ENCODE peak calls at places on chromosome 16, in five cellular contexts. F is gastrocnemius medialis; O is MM.1S; H is tibial artery; N is CD8-positive, alpha-beta memory T cell. A is an unnamed sample. For H3K4me1 and H3K27me3, the result is how much of the 10 kb centered on the place peaks cover.

GRCh38 chr16:56606688-56607618 is 1.4 kb upstream of the MT2A start:
- DNase-seq in O (no peak), F (peak), H (peak), N (no peak), A (no peak)

GRCh38 chr16:87924937-87925670 is 11.2 kb downstream of the CA5A start:
- DNase-seq in H (no peak), F (peak), O (no peak), N (no peak), A (no peak)

GRCh38 chr16:9706217-9706616 is 476.0 kb downstream of the GRIN2A start:
- DNase-seq in H (no peak), F (no peak), N (no peak), O (no peak), A (no peak)

GRCh38 chr16:85107083-85107482 is 5.2 kb downstream of the CIBAR2 start:
- DNase-seq in H (no peak), O (no peak), N (no peak), F (no peak), A (no peak)

GRCh38 chr16:30623558-30624283 is 13.5 kb upstream of the ZNF689 start:
- DNase-seq in N (no peak), O (no peak), H (no peak), F (no peak), A (no peak)

GRCh38 chr16:78740269-78740668 is 640.8 kb downstream of the WWOX start:
- DNase-seq in F (no peak), N (no peak), O (no peak), H (no peak), A (no peak)

GRCh38 chr16:68064791-68065365 is 20.3 kb upstream of the NFATC3 start:
- DNase-seq in O (peak), F (peak), H (peak), N (peak), A (peak)

GRCh38 chr16:16797239-16797638 is 418.3 kb downstream of the NPIPA7 start:
- DNase-seq in F (no peak), O (peak), H (no peak), N (no peak), A (no peak)

GRCh38 chr16:31177136-31177535 is 2.8 kb upstream of the FUS start:
- DNase-seq in F (no peak), H (no peak), O (no peak), N (peak), A (peak)

GRCh38 chr16:82641336-82641984 is 14.7 kb downstream of the CDH13 start:
- DNase-seq in O (peak), H (no peak), N (no peak), F (no peak), A (peak)

GRCh38 chr16:66605177-66605999 is 884 bp downstream of the CMTM3 start:
- DNase-seq in O (no peak), F (no peak), H (peak), N (no peak), A (peak)

GRCh38 chr16:51591480-51591879 is 440.4 kb upstream of the SALL1 start:
- DNase-seq in N (no peak), O (no peak), H (no peak), F (no peak), A (no peak)

GRCh38 chr16:51596247-51596646 is 445.2 kb upstream of the SALL1 start:
- DNase-seq in H (no peak), F (no peak), O (no peak), N (no peak), A (no peak)

GRCh38 chr16:51592013-51592501 is 441.0 kb upstream of the SALL1 start:
- DNase-seq in F (no peak), N (no peak), O (no peak), H (no peak), A (no peak)

GRCh38 chr16:51592535-51592934 is 441.5 kb upstream of the SALL1 start:
- DNase-seq in N (no peak), F (no peak), H (no peak), O (no peak), A (no peak)
- H3K27ac ChIP-seq in N (no peak), F (no peak), H (no peak), O (no peak), A (no peak)

GRCh38 chr16:89823087-89823823 is 5.0 kb upstream of the SPIRE2 start:
- DNase-seq in F (no peak), N (no peak), O (no peak), H (no peak), A (no peak)
- H3K4me1 ChIP-seq in F (under half), N (under half), O (under half), H (under half), A (under half)

GRCh38 chr16:54595636-54596035 is 309.0 kb upstream of the IRX3 start:
- DNase-seq in O (no peak), N (no peak), F (no peak), H (no peak), A (no peak)
- H3K27me3 ChIP-seq in O (under half), N (under half), F (under half), H (under half), A (under half)

GRCh38 chr16:19699472-19699871 is 18.6 kb downstream of the KNOP1 start:
- DNase-seq in N (no peak), F (no peak), O (no peak), H (no peak), A (no peak)
- H3K27ac ChIP-seq in N (no peak), F (no peak), O (no peak), H (no peak), A (no peak)

GRCh38 chr16:89473791-89474414 is 16.5 kb downstream of the ANKRD11 start:
- DNase-seq in N (no peak), O (no peak), H (no peak), F (no peak), A (peak)
- H3K4me1 ChIP-seq in N (half or more), O (under half), H (under half), F (half or more), A (half or more)

GRCh38 chr16:51114369-51114768 is 36.7 kb downstream of the SALL1 start:
- DNase-seq in N (no peak), F (no peak), O (no peak), H (no peak), A (no peak)
- H3K27me3 ChIP-seq in N (under half), F (under half), O (under half), H (under half), A (under half)

DNA sequence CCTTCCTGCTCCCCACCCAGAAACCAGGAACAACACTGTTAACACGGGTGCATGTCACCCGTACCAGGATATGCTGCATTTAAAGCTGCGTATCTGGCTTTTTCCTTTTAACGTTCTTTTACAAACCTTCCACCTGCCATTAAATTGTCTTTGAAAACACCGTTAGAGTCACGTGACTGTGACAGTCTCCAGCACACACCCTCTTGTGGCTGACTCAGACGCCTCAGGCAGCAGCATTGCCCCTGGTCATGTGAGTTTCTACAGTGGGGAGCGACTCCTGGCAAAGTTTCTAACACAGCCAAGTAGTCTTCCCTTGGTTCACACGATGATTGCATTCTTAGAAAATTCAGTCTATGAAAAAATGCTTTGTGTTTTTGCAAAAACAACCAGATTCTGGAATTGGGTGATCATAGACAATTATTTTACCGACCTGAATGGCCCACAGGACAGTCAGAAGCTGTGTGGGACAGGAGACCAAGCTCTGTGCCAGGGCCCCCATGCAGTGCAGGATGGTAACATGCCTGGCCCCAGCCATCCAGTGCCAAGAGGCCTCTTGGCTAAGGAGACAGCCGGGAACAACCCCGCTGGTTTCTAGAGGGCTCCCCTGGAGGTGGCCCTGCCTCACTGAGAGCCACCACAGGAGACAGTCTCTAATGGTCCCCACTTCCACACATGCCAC is 199.1 kb downstream of the KATNIP start:
- DNase-seq in O (peak), H (peak), N (no peak), F (no peak), A (peak)
- H3K27ac ChIP-seq in O (no peak), H (no peak), N (no peak), F (no peak), A (no peak)

DNA sequence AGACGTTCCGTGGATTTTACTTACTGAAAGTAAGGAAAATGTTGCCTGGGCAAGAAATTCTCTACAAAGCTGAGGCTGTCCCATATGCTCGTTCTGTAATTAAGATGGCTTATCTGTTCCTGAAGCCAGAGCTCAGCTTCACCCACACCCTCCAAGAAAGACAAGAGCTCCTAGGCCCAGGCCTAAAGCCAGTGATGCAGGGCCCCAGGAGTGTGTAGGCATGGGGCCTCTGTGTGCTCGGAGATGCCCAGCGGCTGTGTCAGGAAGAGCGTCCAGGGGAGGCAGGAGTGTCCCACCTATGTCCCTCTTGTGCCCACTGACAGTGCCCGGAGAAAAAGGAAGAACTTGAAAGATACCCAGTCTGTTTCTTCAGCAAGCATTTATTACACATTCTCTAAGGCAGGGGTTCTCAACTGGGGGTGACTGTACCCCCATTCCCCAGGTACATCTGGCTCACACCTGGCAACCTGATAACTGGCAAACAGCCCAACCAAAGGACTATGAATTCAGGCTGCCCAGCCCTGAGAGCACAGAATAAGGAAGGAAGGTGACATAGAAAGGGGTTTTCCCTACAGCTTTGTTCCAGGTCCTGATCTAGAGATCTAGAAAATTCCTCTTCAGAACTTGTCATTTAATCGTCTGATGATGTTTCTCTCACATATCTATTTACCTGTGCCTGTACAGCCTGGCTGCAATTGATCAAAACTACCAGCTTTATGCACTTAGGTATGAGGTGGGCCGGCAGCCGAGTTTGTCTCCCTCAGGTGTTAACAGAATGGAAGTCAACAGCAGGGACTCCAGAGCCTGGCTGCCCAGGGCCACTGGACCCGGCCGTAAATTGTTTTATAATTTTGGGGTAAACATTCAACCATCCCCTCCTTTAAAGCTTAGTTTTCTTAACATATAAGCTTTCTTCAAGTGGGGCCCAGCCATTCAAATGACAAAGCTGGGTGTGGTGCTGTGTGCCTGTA is 12.0 kb downstream of the SNN start:
- DNase-seq in H (no peak), N (no peak), F (no peak), O (peak), A (no peak)
- H3K4me1 ChIP-seq in H (under half), N (under half), F (half or more), O (half or more), A (under half)

A was measured in CD4-positive, alpha-beta memory T cell.